ENCODE peak calls at places on chromosome 18, in seven cellular contexts. Q is upper lobe of left lung, I is Daoy, O is putamen, A is IMR-90, B is activated B cell treated with CpG ODN at 0.5 μM for 24 hours, M is coronary artery. W is an unnamed sample.

GRCh38 chr18:9898792-9899549 is 13.2 kb downstream of the TXNDC2 start:
- DNase-seq in M (no peak), Q (no peak), B (no peak), I (no peak), A (peak), O (no peak), W (no peak)

GRCh38 chr18:57437782-57438668 is 2.9 kb downstream of the ONECUT2 start:
- DNase-seq in I (peak), B (peak), M (no peak), O (peak), A (peak), Q (peak), W (no peak)

GRCh38 chr18:32048507-32049091 is 30.0 kb downstream of the RNF125 start:
- DNase-seq in A (peak), Q (no peak), B (peak), M (no peak), I (no peak), O (peak), W (no peak)

GRCh38 chr18:79935098-79935480 is 16.4 kb downstream of the SLC66A2 start:
- DNase-seq in O (peak), M (peak), B (no peak), Q (no peak), I (no peak), A (no peak), W (no peak)

GRCh38 chr18:30945769-30946168 is 96.8 kb downstream of the DSC3 start:
- DNase-seq in M (no peak), I (no peak), B (no peak), O (no peak), A (no peak), Q (no peak), W (no peak)

GRCh38 chr18:48893061-48893558 is 57.7 kb downstream of the SMAD7 start:
- DNase-seq in B (peak), I (no peak), Q (no peak), O (no peak), M (no peak), A (no peak), W (no peak)

GRCh38 chr18:78144669-78145068 is 834.9 kb upstream of the SALL3 start:
- DNase-seq in O (no peak), Q (peak), M (no peak), A (no peak), I (no peak), B (no peak), W (no peak)

GRCh38 chr18:48312066-48312465 is 97.1 kb downstream of the ZBTB7C start:
- DNase-seq in Q (no peak), M (no peak), O (no peak), B (no peak), I (no peak), A (no peak), W (no peak)

GRCh38 chr18:56298935-56299334 is 339.5 kb downstream of the TXNL1 start:
- DNase-seq in B (no peak), O (no peak), I (peak), A (peak), Q (no peak), M (no peak), W (no peak)

GRCh38 chr18:26286008-26286407 is 59.8 kb downstream of the TAF4B start:
- DNase-seq in O (no peak), B (no peak), Q (no peak), M (no peak), I (no peak), A (no peak), W (no peak)

GRCh38 chr18:36247036-36247435 is 50.5 kb upstream of the FHOD3 start:
- DNase-seq in M (no peak), I (no peak), Q (no peak), A (peak), O (no peak), B (no peak), W (no peak)

GRCh38 chr18:57150828-57151227 is 3.9 kb downstream of the BOD1L2 start:
- DNase-seq in A (no peak), M (no peak), B (no peak), O (no peak), Q (peak), I (peak), W (no peak)

GRCh38 chr18:3027301-3027700 is 14.4 kb upstream of the LPIN2 start:
- DNase-seq in I (no peak), M (no peak), B (no peak), A (no peak), O (no peak), Q (no peak), W (no peak)

GRCh38 chr18:35049111-35050003 is 8.1 kb downstream of the MAPRE2 start:
- DNase-seq in O (no peak), A (no peak), I (no peak), Q (no peak), M (no peak), B (no peak), W (no peak)

GRCh38 chr18:48815581-48816324 is 135.0 kb downstream of the SMAD7 start:
- DNase-seq in A (peak), B (no peak), O (no peak), I (peak), Q (no peak), M (peak), W (no peak)

GRCh38 chr18:449374-449773 is 51.1 kb downstream of the COLEC12 start:
- DNase-seq in O (no peak), A (no peak), Q (peak), I (no peak), B (no peak), M (no peak), W (no peak)

GRCh38 chr18:8608795-8609673 is at the start of gene RAB12:
- DNase-seq in I (peak), B (peak), O (peak), M (peak), Q (peak), A (peak), W (peak)

GRCh38 chr18:58611471-58612131 is 17.3 kb downstream of the ALPK2 start:
- DNase-seq in A (no peak), M (no peak), I (peak), Q (no peak), O (no peak), B (no peak), W (no peak)

GRCh38 chr18:374735-375168 is 106.9 kb upstream of the THOC1 start:
- DNase-seq in B (no peak), Q (no peak), O (peak), I (no peak), M (no peak), A (no peak), W (no peak)

GRCh38 chr18:21179590-21180220 is 62.3 kb upstream of the GREB1L start:
- DNase-seq in Q (no peak), O (peak), M (no peak), A (peak), B (no peak), I (peak), W (no peak)

GRCh38 chr18:75324211-75324610 is 103.3 kb downstream of the SMIM21 start:
- DNase-seq in A (no peak), O (no peak), I (no peak), Q (no peak), M (no peak), B (no peak), W (no peak)

GRCh38 chr18:59501876-59502221 is 142.8 kb upstream of the LMAN1 start:
- DNase-seq in M (no peak), A (no peak), O (no peak), Q (no peak), I (peak), B (no peak), W (no peak)

GRCh38 chr18:10062292-10062940 is 148.6 kb downstream of the VAPA start:
- DNase-seq in A (peak), I (no peak), M (no peak), B (no peak), Q (no peak), O (no peak), W (no peak)

GRCh38 chr18:65755616-65756015 is 4.8 kb downstream of the CDH7 start:
- DNase-seq in B (no peak), O (no peak), A (no peak), I (no peak), Q (no peak), M (no peak), W (no peak)

GRCh38 chr18:13543144-13543543 is 183.2 kb downstream of the FAM210A start:
- DNase-seq in B (no peak), O (no peak), A (no peak), Q (no peak), M (peak), I (no peak), W (no peak)

GRCh38 chr18:11990541-11990940 is 9.2 kb downstream of the IMPA2 start:
- DNase-seq in O (no peak), Q (no peak), M (no peak), B (no peak), I (no peak), A (no peak), W (no peak)

GRCh38 chr18:26322892-26323653 is 96.8 kb downstream of the TAF4B start:
- DNase-seq in O (no peak), M (no peak), A (peak), Q (no peak), I (peak), B (no peak), W (no peak)

GRCh38 chr18:76005632-76006031 is 489.4 kb downstream of the ZNF516 start:
- DNase-seq in O (no peak), I (no peak), B (no peak), M (no peak), A (no peak), Q (peak), W (no peak)